ENCODE peak calls at places on chromosomes 5 and 9, in eight cellular contexts. E is NCI-H1092, M is amniotic stem cell, B is fibroblast of the conjunctiva, Z is mucosa of gallbladder, P is lung, I is fibroblast of pulmonary artery, X is NCI-H2227 treated with DMSO at 0.1 percent for 48 hours. J is an unnamed sample.
A peak's percentile ranks its signal among the peaks of the same experiment; 100 is the strongest.

GRCh38 chr9:12539602-12540001 is 153.6 kb upstream of the TYRP1 start:
- DNase-seq in E (no peak), M (no peak), B (no peak), Z (no peak), P (no peak), I (peak; percentile 6), X (no peak), J (no peak)

GRCh38 chr9:131620764-131621520 is 75.6 kb downstream of the PRRT1B start:
- DNase-seq in E (no peak), M (no peak), B (no peak), Z (no peak), P (no peak), I (no peak), X (no peak), J (no peak)

GRCh38 chr5:159452480-159453167 is 122.3 kb upstream of the IL12B start:
- DNase-seq in E (no peak), M (no peak), B (no peak), Z (no peak), P (no peak), I (no peak), X (no peak), J (no peak)

GRCh38 chr9:131977074-131977838 is 102.4 kb downstream of the MED27 start:
- DNase-seq in E (no peak), M (no peak), B (no peak), Z (no peak), P (no peak), I (no peak), X (no peak), J (no peak)

GRCh38 chr9:95947118-95947517 is 71.6 kb downstream of the ERCC6L2 start:
- DNase-seq in E (no peak), M (no peak), B (no peak), Z (no peak), P (no peak), I (no peak), X (no peak), J (no peak)

GRCh38 chr5:14684757-14685156 is 20.2 kb downstream of the OTULIN start:
- DNase-seq in E (no peak), M (no peak), B (no peak), Z (no peak), P (no peak), I (no peak), X (no peak), J (no peak)

GRCh38 chr9:73243078-73243477 is 91.4 kb downstream of the ANXA1 start:
- DNase-seq in E (no peak), M (no peak), B (no peak), Z (no peak), P (no peak), I (no peak), X (no peak), J (no peak)

GRCh38 chr5:81838307-81838906 is 87.5 kb upstream of the SSBP2 start:
- DNase-seq in E (no peak), M (peak; percentile 12), B (no peak), Z (no peak), P (no peak), I (peak; percentile 66), X (no peak), J (peak; percentile 49)

GRCh38 chr5:100273846-100274580 is 261.2 kb upstream of the FAM174A start:
- DNase-seq in E (no peak), M (no peak), B (no peak), Z (no peak), P (no peak), I (no peak), X (no peak), J (no peak)

GRCh38 chr9:27151693-27152397 is 42.8 kb downstream of the TEK start:
- DNase-seq in E (no peak), M (no peak), B (no peak), Z (no peak), P (no peak), I (peak; percentile 82), X (no peak), J (peak; percentile 49)

GRCh38 chr9:88816141-88816540 is 175.1 kb upstream of the S1PR3 start:
- DNase-seq in E (no peak), M (no peak), B (no peak), Z (no peak), P (no peak), I (peak; percentile 50), X (no peak), J (no peak)

GRCh38 chr5:82364497-82364896 is 86.3 kb upstream of the RPS23 start:
- DNase-seq in E (no peak), M (peak; percentile 69), B (peak; percentile 64), Z (no peak), P (no peak), I (peak; percentile 87), X (peak; percentile 13), J (peak; percentile 66)

GRCh38 chr5:170854550-170854949 is 7.3 kb upstream of the RANBP17 start:
- DNase-seq in E (no peak), M (no peak), B (no peak), Z (no peak), P (no peak), I (no peak), X (no peak), J (no peak)

GRCh38 chr9:95048225-95049087 is 269.1 kb downstream of the FANCC start:
- DNase-seq in E (no peak), M (no peak), B (no peak), Z (no peak), P (peak; percentile 86), I (peak; percentile 50), X (no peak), J (peak; percentile 49)

GRCh38 chr9:72800326-72800994 is 152.4 kb downstream of the ALDH1A1 start:
- DNase-seq in E (no peak), M (no peak), B (no peak), Z (no peak), P (no peak), I (no peak), X (no peak), J (no peak)

GRCh38 chr5:111266491-111266890 is 42.3 kb downstream of the CAMK4 start:
- DNase-seq in E (no peak), M (no peak), B (no peak), Z (no peak), P (no peak), I (no peak), X (no peak), J (peak; percentile 88)

GRCh38 chr5:54900906-54901725 is 84.3 kb downstream of the ESM1 start:
- DNase-seq in E (no peak), M (no peak), B (peak; percentile 56), Z (peak; percentile 34), P (peak; percentile 39), I (peak; percentile 95), X (no peak), J (peak; percentile 23)

GRCh38 chr5:23507278-23507685 is at the start of gene PRDM9:
- DNase-seq in E (peak; percentile 98), M (no peak), B (peak; percentile 44), Z (peak; percentile 56), P (peak; percentile 76), I (peak; percentile 81), X (peak; percentile 83), J (peak; percentile 98)

GRCh38 chr9:111375062-111375461 is 45.0 kb upstream of the OR2K2 start:
- DNase-seq in E (no peak), M (no peak), B (no peak), Z (no peak), P (no peak), I (no peak), X (no peak), J (peak; percentile 55)

GRCh38 chr5:68024426-68024825 is 191.1 kb upstream of the PIK3R1 start:
- DNase-seq in E (no peak), M (no peak), B (no peak), Z (no peak), P (no peak), I (no peak), X (no peak), J (no peak)

GRCh38 chr9:13568446-13568845 is 289.0 kb upstream of the MPDZ start:
- DNase-seq in E (peak; percentile 49), M (no peak), B (no peak), Z (no peak), P (no peak), I (peak; percentile 43), X (no peak), J (no peak)

GRCh38 chr5:179139936-179140235 is 79.7 kb downstream of the ZNF354C start:
- DNase-seq in E (no peak), M (no peak), B (no peak), Z (no peak), P (no peak), I (no peak), X (no peak), J (no peak)

GRCh38 chr9:27545471-27545870 is 15.9 kb upstream of the MOB3B start:
- DNase-seq in E (no peak), M (no peak), B (no peak), Z (no peak), P (no peak), I (no peak), X (no peak), J (no peak)

J was measured in PC-3.